ENCODE peak calls at places on chromosomes 11 and 22, in five cellular contexts. T is WTC11, H is progenitor cell of endocrine pancreas, E is right lobe of liver, K is HFFc6. L is an unnamed sample.

GRCh38 chr11:118917488-118918127 is 8.1 kb downstream of the BCL9L start:
- DNase-seq in T (no peak), H (no peak), E (peak; percentile 89), K (peak; percentile 87), L (no peak)

GRCh38 chr11:128848815-128849455 is 18.2 kb downstream of the KCNJ1 start:
- DNase-seq in T (peak; percentile 90), H (peak; percentile 44), E (peak; percentile 54), K (no peak), L (no peak)

GRCh38 chr11:86395061-86395551 is 20.4 kb downstream of the CCDC81 start:
- DNase-seq in T (peak; percentile 20), H (no peak), E (no peak), K (peak; percentile 31), L (no peak)

GRCh38 chr11:21474529-21474928 is 718.4 kb upstream of the ANO5 start:
- DNase-seq in T (no peak), H (no peak), E (no peak), K (no peak), L (no peak)

GRCh38 chr11:122524532-122524882 is 131.0 kb upstream of the UBASH3B start:
- DNase-seq in T (no peak), H (no peak), E (no peak), K (no peak), L (no peak)

GRCh38 chr11:108472681-108473080 is 5.4 kb upstream of the C11orf65 start:
- DNase-seq in T (no peak), H (no peak), E (no peak), K (no peak), L (no peak)

GRCh38 chr11:43119275-43119970 is 192.4 kb upstream of the API5 start:
- DNase-seq in T (no peak), H (no peak), E (no peak), K (no peak), L (no peak)

GRCh38 chr11:44855138-44855849 is 95.4 kb downstream of the TP53I11 start:
- DNase-seq in T (no peak), H (no peak), E (no peak), K (no peak), L (no peak)

GRCh38 chr22:17786435-17787158 is 12.3 kb upstream of the BID start:
- DNase-seq in T (peak; percentile 47), H (no peak), E (peak; percentile 67), K (peak; percentile 6), L (no peak)

GRCh38 chr11:110173775-110174644 is 80.8 kb downstream of the ZC3H12C start:
- DNase-seq in T (peak; percentile 85), H (peak; percentile 52), E (peak; percentile 57), K (peak; percentile 32), L (no peak)

GRCh38 chr11:87769626-87770025 is 405.6 kb downstream of the RAB38 start:
- DNase-seq in T (no peak), H (no peak), E (no peak), K (no peak), L (no peak)

GRCh38 chr11:87463486-87464102 is 425.9 kb downstream of the TMEM135 start:
- DNase-seq in T (peak; percentile 12), H (no peak), E (no peak), K (peak; percentile 36), L (peak; percentile 70)

GRCh38 chr11:35177370-35177769 is 38.4 kb downstream of the CD44 start:
- DNase-seq in T (no peak), H (no peak), E (no peak), K (no peak), L (no peak)

GRCh38 chr11:75524576-75525432 is 937 bp downstream of the GDPD5 start:
- DNase-seq in T (peak; percentile 59), H (peak; percentile 26), E (peak; percentile 29), K (no peak), L (no peak)

GRCh38 chr11:109641549-109641948 is 219.6 kb downstream of the C11orf87 start:
- DNase-seq in T (peak; percentile 53), H (peak; percentile 29), E (no peak), K (peak; percentile 6), L (no peak)

GRCh38 chr11:119483881-119484371 is 61.0 kb upstream of the THY1 start:
- DNase-seq in T (no peak), H (no peak), E (no peak), K (no peak), L (no peak)

GRCh38 chr22:47129902-47130301 is 367.5 kb downstream of the TBC1D22A start:
- DNase-seq in T (no peak), H (no peak), E (peak; percentile 18), K (no peak), L (no peak)

GRCh38 chr11:44286268-44286880 is 23.6 kb downstream of the ALX4 start:
- DNase-seq in T (peak; percentile 83), H (peak; percentile 47), E (peak; percentile 45), K (peak; percentile 38), L (no peak)

GRCh38 chr11:43554148-43554473 is 126.4 kb upstream of the HSD17B12 start:
- DNase-seq in T (no peak), H (no peak), E (no peak), K (no peak), L (no peak)

GRCh38 chr11:34358258-34358665 is 452 bp upstream of the ABTB2 start:
- DNase-seq in T (peak; percentile 65), H (peak; percentile 44), E (peak; percentile 80), K (no peak), L (peak; percentile 92)

GRCh38 chr11:66593303-66593635 is 284 bp downstream of the CCS start:
- DNase-seq in T (no peak), H (no peak), E (no peak), K (no peak), L (no peak)

GRCh38 chr11:8963569-8964323 is 496 bp downstream of the TMEM9B start:
- DNase-seq in T (peak; percentile 87), H (peak; percentile 59), E (peak; percentile 86), K (peak; percentile 56), L (peak; percentile 93)

GRCh38 chr11:17413414-17414316 is 25.2 kb upstream of the KCNJ11 start:
- DNase-seq in T (no peak), H (no peak), E (peak; percentile 85), K (no peak), L (no peak)

GRCh38 chr11:96842731-96843130 is 452.9 kb downstream of the JRKL start:
- DNase-seq in T (no peak), H (no peak), E (no peak), K (no peak), L (no peak)

GRCh38 chr11:66818231-66818955 is 24.8 kb upstream of the RCE1 start:
- DNase-seq in T (no peak), H (no peak), E (no peak), K (no peak), L (no peak)

GRCh38 chr22:50206599-50206998 is 5.8 kb downstream of the SELENOO start:
- DNase-seq in T (peak; percentile 78), H (no peak), E (peak; percentile 89), K (no peak), L (no peak)

GRCh38 chr11:789951-790350 is at the start of gene CEND1:
- DNase-seq in T (peak; percentile 62), H (no peak), E (no peak), K (peak; percentile 18), L (no peak)

GRCh38 chr11:103110406-103110805 is 1.2 kb downstream of the DYNC2H1 start:
- DNase-seq in T (no peak), H (no peak), E (no peak), K (peak; percentile 57), L (no peak)
- TF ChIP-seq CTCF in T (no peak), H (peak; percentile 11), E (no peak), K (peak; percentile 77), L (no peak)

DNA sequence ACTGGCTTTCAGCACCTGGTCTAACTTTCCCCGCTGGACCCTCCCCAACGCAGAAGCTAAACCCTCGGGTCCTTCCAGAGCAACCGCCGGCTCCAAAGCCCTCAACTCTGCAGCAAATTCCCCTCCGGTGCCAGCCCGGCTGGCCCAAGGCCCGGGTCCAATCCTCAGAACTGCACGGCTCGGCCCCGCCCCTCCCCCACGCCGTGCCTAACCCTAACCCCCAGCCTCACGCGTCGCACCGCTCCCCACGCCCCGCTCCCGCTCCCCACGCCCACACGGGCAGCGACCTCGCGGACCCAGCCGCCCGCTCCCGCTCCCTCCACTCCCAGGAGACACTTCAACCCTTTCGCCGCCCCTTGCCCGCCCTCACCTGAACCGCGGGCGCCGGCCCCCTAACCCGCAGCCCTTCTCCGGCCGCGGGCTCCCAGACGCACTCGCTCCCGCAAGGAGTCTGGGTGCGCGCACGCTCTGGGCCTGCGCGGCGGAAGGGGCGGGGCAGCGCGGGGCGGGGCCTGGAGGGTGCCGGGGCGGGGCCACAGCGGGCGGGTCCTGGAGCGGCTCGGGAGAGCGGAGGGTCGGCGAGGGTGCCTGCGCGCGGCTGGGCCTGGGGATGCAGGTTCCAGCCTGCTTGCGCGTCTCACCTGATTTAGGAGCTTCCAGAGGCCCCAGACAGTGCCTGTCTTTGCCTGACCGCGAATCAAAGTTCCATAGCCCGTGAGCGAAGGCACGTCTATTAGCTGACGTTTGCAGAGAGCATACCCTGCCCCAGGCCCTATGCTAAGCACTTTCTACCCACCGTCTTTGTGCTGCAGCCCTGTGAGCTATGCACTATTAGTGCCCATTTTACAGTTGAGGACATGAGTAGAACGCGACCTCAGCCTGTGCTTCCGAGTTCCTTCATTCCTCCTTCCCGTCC is at the start of gene NFRKB:
- DNase-seq in T (peak; percentile 93), H (peak; percentile 92), E (peak; percentile 91), K (peak; percentile 21), L (peak; percentile 93)
- TF ChIP-seq CTCF in T (no peak), H (no peak), E (no peak), K (no peak), L (no peak)

GRCh38 chr22:37636186-37636948 is 3.1 kb upstream of the SH3BP1 start:
- DNase-seq in T (no peak), H (no peak), E (no peak), K (peak; percentile 80), L (no peak)
- TF ChIP-seq CTCF in T (no peak), H (no peak), E (no peak), K (peak; percentile 65), L (no peak)

GRCh38 chr22:45977003-45977395 is at the start of gene WNT7B:
- DNase-seq in T (no peak), H (no peak), E (no peak), K (no peak), L (no peak)
- TF ChIP-seq CTCF in T (no peak), H (no peak), E (no peak), K (no peak), L (no peak)

DNA sequence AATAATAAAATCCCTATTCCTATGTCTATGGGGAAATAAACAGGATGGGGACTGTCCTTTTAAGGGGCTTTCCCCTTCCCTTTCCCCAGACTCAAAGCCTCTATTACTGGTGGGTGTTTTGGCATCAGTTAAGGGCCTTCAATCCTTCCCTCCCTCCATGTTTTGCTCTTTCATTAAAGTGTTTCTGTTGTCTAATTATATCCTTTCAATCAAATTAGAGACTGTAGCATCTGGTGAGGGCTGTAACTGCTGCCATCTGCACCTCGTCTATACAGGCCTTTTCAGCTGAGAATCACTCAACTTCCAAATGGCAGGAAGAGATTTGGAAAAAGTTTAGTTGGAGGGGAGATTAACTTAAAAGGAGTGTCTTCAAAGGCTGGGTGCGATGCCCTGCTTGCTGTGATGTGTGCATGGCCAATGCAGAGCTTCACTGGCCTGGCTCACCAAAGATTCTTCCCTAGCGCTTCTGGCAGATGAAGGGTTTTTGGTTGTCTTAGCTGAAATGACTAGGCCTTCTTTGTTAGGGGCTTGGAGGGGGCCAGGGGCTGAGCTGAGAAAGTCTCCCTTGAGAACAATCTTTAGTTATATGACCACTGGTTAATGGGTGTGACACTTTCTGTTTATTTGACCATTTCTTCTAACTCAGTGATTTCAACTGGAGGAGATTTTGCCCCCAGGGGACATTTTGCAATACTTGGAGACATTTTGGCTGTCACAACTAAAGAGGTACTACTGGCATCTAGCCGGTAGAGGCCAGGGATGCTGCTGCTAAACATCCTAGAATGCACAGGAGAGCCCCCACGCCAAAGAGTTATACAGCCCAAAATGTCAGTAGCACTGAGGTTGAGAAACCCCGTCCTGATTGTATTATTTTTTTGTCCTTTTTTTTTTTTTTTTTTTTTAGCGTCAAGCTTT is 7.5 kb downstream of the KREMEN1 start:
- DNase-seq in T (no peak), H (no peak), E (no peak), K (peak; percentile 9), L (no peak)
- TF ChIP-seq CTCF in T (no peak), H (no peak), E (no peak), K (no peak), L (no peak)